ENCODE peak calls at places on chromosomes 1 and 21, in seven cellular contexts. D, T, N, W, L, Z and X are unnamed samples.

GRCh38 chr1:202266061-202266765 is 72.6 kb downstream of the LGR6 start:
- DNase-seq in D (no peak), Z (no peak), N (no peak), T (no peak), W (no peak), L (peak; percentile 14), X (no peak)

GRCh38 chr1:161038523-161039153 is at the start of gene TSTD1:
- DNase-seq in D (peak; percentile 52), N (peak; percentile 91), Z (no peak), W (no peak), L (no peak), T (peak; percentile 26), X (no peak)

GRCh38 chr1:4106731-4107130 is 206.7 kb upstream of the C1orf174 start:
- DNase-seq in N (no peak), D (no peak), Z (no peak), L (peak; percentile 23), T (no peak), W (no peak), X (no peak)

GRCh38 chr1:64505944-64506658 is 36.2 kb downstream of the CACHD1 start:
- DNase-seq in T (no peak), N (peak; percentile 69), W (no peak), D (no peak), L (no peak), Z (peak; percentile 88), X (no peak)

GRCh38 chr1:100152271-100152670 is 19.3 kb downstream of the TRMT13 start:
- DNase-seq in T (no peak), Z (no peak), W (no peak), D (no peak), L (no peak), N (no peak), X (no peak)

GRCh38 chr1:169928438-169929209 is 34.9 kb upstream of the SCYL3 start:
- DNase-seq in L (no peak), Z (peak; percentile 74), T (peak; percentile 76), W (peak; percentile 54), N (peak; percentile 39), D (no peak), X (peak; percentile 76)

GRCh38 chr1:158177705-158178450 is 2.8 kb upstream of the CD1D start:
- DNase-seq in N (no peak), T (peak; percentile 67), Z (no peak), W (no peak), D (peak; percentile 97), L (peak; percentile 89), X (peak; percentile 46)

GRCh38 chr1:207752456-207753132 is 740 bp downstream of the CD46 start:
- DNase-seq in W (peak; percentile 53), Z (no peak), D (no peak), N (no peak), L (no peak), T (peak; percentile 13), X (peak; percentile 32)

GRCh38 chr1:1122981-1123480 is 7.1 kb upstream of the C1orf159 start:
- DNase-seq in L (peak; percentile 34), W (peak; percentile 71), D (no peak), N (no peak), T (no peak), Z (no peak), X (no peak)

GRCh38 chr1:168512864-168513595 is 30.8 kb downstream of the XCL2 start:
- DNase-seq in W (no peak), D (no peak), Z (no peak), T (no peak), L (no peak), N (peak; percentile 62), X (no peak)

DNA sequence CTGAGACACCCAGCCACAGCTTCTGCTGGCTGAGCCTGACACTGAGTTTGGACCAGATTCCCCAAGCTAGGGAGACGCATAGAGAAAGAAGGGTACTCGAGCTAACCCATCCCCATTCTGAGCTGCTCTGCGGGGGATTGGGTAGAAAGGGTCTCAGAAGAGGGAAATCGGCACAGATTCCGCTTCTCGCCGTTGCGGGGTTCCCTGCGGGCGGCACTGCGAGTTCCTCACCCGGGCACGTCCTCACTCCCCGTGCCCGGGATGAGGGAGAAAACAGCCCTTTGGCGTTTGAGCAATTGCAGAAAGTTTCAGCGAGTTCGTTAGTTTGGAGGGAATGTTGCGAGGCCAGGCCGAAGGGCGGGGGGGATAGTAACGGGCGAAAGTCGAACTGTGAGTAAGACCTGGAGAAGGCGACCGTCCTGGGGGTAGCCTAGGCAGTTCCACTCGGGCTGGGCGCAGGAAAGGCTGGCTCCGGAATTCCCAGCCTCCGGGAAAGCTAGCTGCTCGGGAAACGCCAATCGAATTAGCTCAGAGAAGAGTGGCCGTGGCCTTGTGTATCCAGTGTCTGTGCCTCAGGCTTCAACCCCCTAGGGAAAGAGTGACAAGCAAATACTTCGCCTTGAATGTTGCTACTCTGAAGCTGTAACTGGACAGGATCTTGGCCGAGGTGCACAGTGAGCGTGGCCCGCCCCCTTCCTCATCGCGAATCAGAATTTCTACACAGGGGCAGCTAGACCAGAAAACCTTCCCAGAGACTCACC is 717 bp downstream of the PTGFR start:
- DNase-seq in N (no peak), L (no peak), T (peak; percentile 43), D (peak; percentile 14), Z (no peak), W (no peak), X (peak; percentile 72)
- H3K4me3 ChIP-seq in N (no peak overlapping the region), L (peak overlapping the region; percentile 36), T (peak overlapping the region; percentile 70), D (peak overlapping the region; percentile 60), Z (no peak overlapping the region), W (no peak overlapping the region), X (peak overlapping the region; percentile 94)

GRCh38 chr1:151590961-151591360 is 20.9 kb upstream of the SNX27 start:
- DNase-seq in W (no peak), T (no peak), D (no peak), N (no peak), L (no peak), Z (no peak), X (no peak)
- H3K4me3 ChIP-seq in W (no peak overlapping the region), T (no peak overlapping the region), D (no peak overlapping the region), N (no peak overlapping the region), L (no peak overlapping the region), Z (no peak overlapping the region), X (no peak overlapping the region)

GRCh38 chr1:111978695-111979094 is 10.8 kb downstream of the KCND3 start:
- DNase-seq in T (no peak), L (no peak), W (no peak), D (no peak), Z (no peak), N (no peak), X (no peak)

GRCh38 chr1:111976332-111976731 is 13.1 kb downstream of the KCND3 start:
- DNase-seq in T (no peak), N (no peak), W (no peak), Z (no peak), L (no peak), D (no peak), X (no peak)

GRCh38 chr1:111980684-111981083 is 8.8 kb downstream of the KCND3 start:
- DNase-seq in N (no peak), T (no peak), Z (no peak), L (no peak), D (no peak), W (no peak), X (no peak)

GRCh38 chr1:111976842-111977241 is 12.6 kb downstream of the KCND3 start:
- DNase-seq in D (no peak), L (no peak), Z (no peak), W (no peak), N (no peak), T (no peak), X (no peak)

DNA sequence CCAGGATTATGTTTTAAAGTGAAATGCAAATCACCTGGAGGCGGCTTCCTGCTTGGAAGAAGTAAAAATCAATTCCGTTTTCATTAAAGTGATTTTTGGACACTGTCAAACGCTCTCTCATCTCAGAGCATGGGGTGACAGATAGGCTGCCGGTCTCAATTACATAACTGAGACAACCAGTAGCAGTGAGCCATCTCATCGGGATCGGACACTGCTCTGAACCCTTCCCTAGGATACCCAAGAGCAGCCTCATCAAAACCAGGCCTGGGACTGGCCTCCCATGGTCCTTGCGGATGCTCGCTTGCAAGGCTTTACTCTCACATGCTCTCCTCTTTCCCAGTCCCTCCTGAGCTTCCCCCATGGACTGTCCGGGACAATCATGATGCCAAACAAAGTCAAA is 12.1 kb downstream of the KCND3 start:
- DNase-seq in D (no peak), W (no peak), Z (no peak), T (no peak), L (no peak), N (no peak), X (no peak)
- H3K4me3 ChIP-seq in D (no peak overlapping the region), W (no peak overlapping the region), Z (no peak overlapping the region), T (no peak overlapping the region), L (no peak overlapping the region), N (no peak overlapping the region), X (no peak overlapping the region)

GRCh38 chr1:164630626-164631396 is 71.8 kb downstream of the PBX1 start:
- DNase-seq in Z (no peak), N (no peak), T (no peak), L (no peak), W (no peak), D (no peak), X (peak; percentile 66)
- H3K4me3 ChIP-seq in Z (no peak overlapping the region), N (no peak overlapping the region), T (no peak overlapping the region), L (no peak overlapping the region), W (no peak overlapping the region), D (no peak overlapping the region), X (no peak overlapping the region)

DNA sequence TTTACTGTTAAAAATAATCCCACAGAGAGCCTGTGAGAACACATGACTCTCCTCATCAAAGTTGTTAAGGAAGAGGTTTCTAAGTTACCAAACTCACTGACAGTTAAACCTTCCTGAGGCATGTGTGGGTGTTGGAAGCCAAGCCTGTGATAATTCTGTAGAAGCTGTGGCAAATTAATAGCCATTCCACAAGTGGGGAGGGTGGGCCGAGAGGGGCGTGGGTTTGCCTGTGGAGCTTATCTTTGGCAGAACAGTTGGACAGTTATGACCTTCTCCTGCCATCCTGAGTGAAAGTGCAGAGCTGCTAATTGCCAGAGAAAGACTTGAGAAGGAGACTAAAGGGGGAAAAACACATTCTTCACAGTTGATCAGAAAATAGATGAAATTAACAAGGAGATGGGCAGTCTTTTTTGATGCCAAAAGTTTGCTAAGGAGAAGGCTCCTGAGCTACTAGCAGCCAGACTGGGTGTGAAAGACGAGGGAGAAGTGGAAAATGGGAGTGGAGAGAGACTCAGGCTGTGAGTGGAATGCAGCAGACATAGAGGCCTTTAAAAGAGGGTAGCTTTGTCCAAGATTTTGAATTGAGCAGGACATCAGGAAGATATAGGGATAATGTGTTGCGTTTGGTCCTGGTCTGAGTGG is 1.6 kb upstream of the PLA2G2C start:
- DNase-seq in T (no peak), W (peak; percentile 46), D (no peak), Z (no peak), N (no peak), L (no peak), X (no peak)
- H3K4me3 ChIP-seq in T (no peak overlapping the region), W (no peak overlapping the region), D (no peak overlapping the region), Z (no peak overlapping the region), N (no peak overlapping the region), L (no peak overlapping the region), X (no peak overlapping the region)

GRCh38 chr21:45130324-45130774 is 56.0 kb downstream of the ADARB1 start:
- DNase-seq in L (no peak), N (no peak), T (peak; percentile 81), D (no peak), Z (no peak), W (peak; percentile 72), X (peak; percentile 80)
- H3K4me3 ChIP-seq in L (peak overlapping the region; percentile 14), N (no peak overlapping the region), T (peak overlapping the region; percentile 41), D (peak overlapping the region; percentile 44), Z (no peak overlapping the region), W (peak overlapping the region; percentile 59), X (peak overlapping the region; percentile 47)